ENCODE peak calls at places on chromosomes 5 and 9, in nine cellular contexts. E is activated CD4-positive, alpha-beta T cell treated with anti-CD3 and anti-CD28 coated beads for 4 hours; U is Calu3; H is GM23248; R is astrocyte of the cerebellum; F is NCI-H2081; B is heart right ventricle; Q is suprapubic skin; D is NCI-H82. P is an unnamed sample.

GRCh38 chr5:158886086-158886485 is 213.6 kb downstream of the EBF1 start:
- DNase-seq in E (no peak), U (no peak), H (no peak), R (no peak), F (no peak), B (no peak), Q (no peak), D (no peak), P (no peak)

GRCh38 chr9:21677387-21677786 is 125.0 kb upstream of the MTAP start:
- DNase-seq in E (no peak), U (no peak), H (peak), R (no peak), F (no peak), B (no peak), Q (no peak), D (no peak), P (no peak)

GRCh38 chr5:176676361-176676824 is 29.1 kb downstream of the TSPAN17 start:
- DNase-seq in E (no peak), U (no peak), H (peak), R (no peak), F (no peak), B (peak), Q (no peak), D (peak), P (no peak)

GRCh38 chr5:179345429-179346321 is at the start of gene ADAMTS2:
- DNase-seq in E (no peak), U (no peak), H (peak), R (no peak), F (no peak), B (peak), Q (peak), D (peak), P (peak)

GRCh38 chr9:92887880-92888338 is 10.1 kb upstream of the ZNF484 start:
- DNase-seq in E (no peak), U (no peak), H (no peak), R (no peak), F (no peak), B (no peak), Q (no peak), D (no peak), P (no peak)

GRCh38 chr9:115018547-115019435 is 88.4 kb upstream of the TNFSF8 start:
- DNase-seq in E (no peak), U (no peak), H (peak), R (peak), F (no peak), B (no peak), Q (no peak), D (no peak), P (no peak)

GRCh38 chr9:137243626-137244485 is 2.8 kb downstream of the TUBB4B start:
- DNase-seq in E (no peak), U (no peak), H (peak), R (no peak), F (peak), B (no peak), Q (no peak), D (peak), P (no peak)

GRCh38 chr9:119905706-119906105 is 536.5 kb upstream of the BRINP1 start:
- DNase-seq in E (no peak), U (no peak), H (peak), R (no peak), F (peak), B (no peak), Q (no peak), D (no peak), P (no peak)